ENCODE peak calls at places on chromosomes 1 and 21, in six cellular contexts. U is glutamatergic neuron; M is activated CD8-positive, alpha-beta T cell treated with anti-CD3 and anti-CD28 coated beads for 36 hours; S is fibroblast of the aortic adventitia; A is right atrium auricular region; G is uterus. J is an unnamed sample.

GRCh38 chr1:3727042-3727824 is 25.0 kb upstream of the CCDC27 start:
- DNase-seq in S (no peak), U (peak), M (peak), A (no peak), G (no peak), J (no peak)

GRCh38 chr1:39508857-39509305 is 17.4 kb downstream of the BMP8A start:
- DNase-seq in U (no peak), G (no peak), S (peak), M (peak), A (no peak), J (no peak)

GRCh38 chr1:241985787-241986186 is 13.1 kb downstream of the MAP1LC3C start:
- DNase-seq in S (peak), G (no peak), A (no peak), U (peak), M (peak), J (no peak)

GRCh38 chr1:184824716-184825323 is 70.2 kb upstream of the EDEM3 start:
- DNase-seq in U (no peak), S (no peak), A (no peak), G (no peak), M (no peak), J (no peak)

GRCh38 chr21:14306143-14306907 is 76.6 kb downstream of the HSPA13 start:
- DNase-seq in G (no peak), A (no peak), S (peak), U (no peak), M (no peak), J (no peak)

GRCh38 chr1:8510041-8510823 is 192.3 kb downstream of the SLC45A1 start:
- DNase-seq in M (peak), A (peak), U (no peak), G (peak), S (peak), J (no peak)

GRCh38 chr21:29610960-29611359 is 312.2 kb downstream of the BACH1 start:
- DNase-seq in G (no peak), S (peak), A (no peak), U (no peak), M (no peak), J (no peak)

GRCh38 chr1:230581446-230582079 is 60.7 kb upstream of the COG2 start:
- DNase-seq in M (no peak), A (no peak), G (no peak), U (peak), S (no peak), J (no peak)

GRCh38 chr1:23424171-23424959 is at the start of gene TCEA3:
- DNase-seq in S (no peak), U (no peak), M (peak), A (no peak), G (peak), J (no peak)

GRCh38 chr1:9308236-9308635 is 15.5 kb downstream of the SPSB1 start:
- DNase-seq in U (no peak), M (no peak), S (no peak), A (no peak), G (no peak), J (no peak)

GRCh38 chr21:32958288-32958992 is 67.3 kb upstream of the OLIG2 start:
- DNase-seq in S (no peak), U (no peak), M (no peak), G (no peak), A (no peak), J (no peak)

GRCh38 chr1:204591473-204592090 is 75.4 kb downstream of the MDM4 start:
- DNase-seq in A (no peak), M (no peak), U (no peak), S (peak), G (no peak), J (no peak)

GRCh38 chr21:43851593-43851992 is 13.4 kb upstream of the AGPAT3 start:
- DNase-seq in U (no peak), A (no peak), S (no peak), M (no peak), G (no peak), J (no peak)

GRCh38 chr1:211783897-211784296 is 46.7 kb downstream of the LPGAT1 start:
- DNase-seq in S (no peak), G (no peak), M (no peak), U (no peak), A (no peak), J (no peak)

GRCh38 chr1:221573727-221574126 is 168.2 kb downstream of the DUSP10 start:
- DNase-seq in G (no peak), S (no peak), U (no peak), A (no peak), M (no peak), J (no peak)

GRCh38 chr1:51728611-51729155 is 111.8 kb downstream of the OSBPL9 start:
- DNase-seq in G (no peak), S (no peak), A (no peak), U (no peak), M (no peak), J (no peak)

GRCh38 chr1:77015748-77016341 is 148.6 kb downstream of the ST6GALNAC5 start:
- DNase-seq in M (no peak), S (no peak), U (no peak), G (no peak), A (no peak), J (no peak)

GRCh38 chr1:34389974-34390373 is 213.3 kb downstream of the C1orf94 start:
- DNase-seq in S (no peak), M (no peak), G (no peak), U (no peak), A (no peak), J (no peak)

GRCh38 chr1:147849097-147849873 is 53.3 kb upstream of the GJA8 start:
- DNase-seq in U (no peak), G (no peak), A (no peak), M (no peak), S (peak), J (no peak)

GRCh38 chr1:109886827-109887226 is 23.8 kb upstream of the CSF1 start:
- DNase-seq in G (no peak), M (no peak), A (no peak), S (no peak), U (no peak), J (no peak)

GRCh38 chr1:26387447-26387846 is 14.9 kb upstream of the ZNF683 start:
- DNase-seq in S (peak), A (no peak), G (no peak), M (peak), U (no peak), J (no peak)

GRCh38 chr1:232422901-232423300 is 207.0 kb downstream of the SIPA1L2 start:
- DNase-seq in G (no peak), A (no peak), M (no peak), U (no peak), S (peak), J (no peak)

GRCh38 chr1:199495432-199495831 is 532.1 kb upstream of the NR5A2 start:
- DNase-seq in A (no peak), M (no peak), S (no peak), G (no peak), U (no peak), J (no peak)

GRCh38 chr1:94855307-94855700 is 35.1 kb downstream of the SLC44A3 start:
- DNase-seq in U (no peak), A (no peak), G (no peak), M (no peak), S (peak), J (no peak)

DNA sequence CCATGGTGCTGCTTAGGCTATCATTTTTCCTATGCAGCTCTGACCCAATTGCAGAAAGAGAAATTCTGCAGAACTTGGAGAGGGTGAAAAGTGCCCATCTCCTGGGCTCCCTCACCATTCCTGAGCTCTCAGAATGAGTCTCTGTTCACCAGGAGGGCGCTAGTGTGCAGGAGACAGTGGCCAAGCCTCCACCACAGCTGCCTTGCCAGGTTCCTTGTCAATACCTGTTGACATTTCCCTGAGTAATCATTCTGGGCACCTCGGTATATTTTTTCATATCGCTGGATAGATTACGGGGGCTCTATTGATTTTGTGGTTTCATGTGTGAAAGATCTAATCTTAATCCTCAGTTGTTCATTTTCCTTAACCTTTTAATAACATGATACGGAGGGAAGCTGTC is 13.0 kb upstream of the C8B start:
- DNase-seq in A (no peak), S (no peak), M (no peak), U (no peak), G (no peak), J (no peak)
- TF ChIP-seq CTCF in A (no peak), S (no peak), M (no peak), U (no peak), G (no peak), J (no peak)

DNA sequence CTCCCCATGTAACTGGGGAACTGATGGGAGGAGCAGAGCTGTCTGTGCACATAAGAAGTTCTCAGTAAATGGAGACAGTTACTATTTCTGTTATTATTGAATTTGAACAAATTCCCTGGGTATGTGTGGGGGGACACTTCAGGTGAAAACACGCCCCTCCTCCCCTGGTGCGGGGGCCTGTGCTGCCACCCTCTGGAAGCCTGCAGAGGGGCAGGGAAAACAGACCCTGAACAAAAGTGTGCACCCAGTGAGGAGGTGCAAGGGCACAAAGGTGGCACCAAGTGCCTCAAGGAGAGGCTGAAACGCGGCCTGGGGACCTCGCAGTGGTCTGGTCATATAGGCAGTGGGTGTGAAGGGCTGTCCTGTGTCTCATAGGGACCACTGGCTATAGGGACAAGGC is 18.2 kb upstream of the NADK start:
- DNase-seq in A (no peak), G (no peak), M (peak), S (no peak), U (no peak), J (no peak)
- TF ChIP-seq CTCF in A (peak), G (no peak), M (peak), S (peak), U (no peak), J (peak)

DNA sequence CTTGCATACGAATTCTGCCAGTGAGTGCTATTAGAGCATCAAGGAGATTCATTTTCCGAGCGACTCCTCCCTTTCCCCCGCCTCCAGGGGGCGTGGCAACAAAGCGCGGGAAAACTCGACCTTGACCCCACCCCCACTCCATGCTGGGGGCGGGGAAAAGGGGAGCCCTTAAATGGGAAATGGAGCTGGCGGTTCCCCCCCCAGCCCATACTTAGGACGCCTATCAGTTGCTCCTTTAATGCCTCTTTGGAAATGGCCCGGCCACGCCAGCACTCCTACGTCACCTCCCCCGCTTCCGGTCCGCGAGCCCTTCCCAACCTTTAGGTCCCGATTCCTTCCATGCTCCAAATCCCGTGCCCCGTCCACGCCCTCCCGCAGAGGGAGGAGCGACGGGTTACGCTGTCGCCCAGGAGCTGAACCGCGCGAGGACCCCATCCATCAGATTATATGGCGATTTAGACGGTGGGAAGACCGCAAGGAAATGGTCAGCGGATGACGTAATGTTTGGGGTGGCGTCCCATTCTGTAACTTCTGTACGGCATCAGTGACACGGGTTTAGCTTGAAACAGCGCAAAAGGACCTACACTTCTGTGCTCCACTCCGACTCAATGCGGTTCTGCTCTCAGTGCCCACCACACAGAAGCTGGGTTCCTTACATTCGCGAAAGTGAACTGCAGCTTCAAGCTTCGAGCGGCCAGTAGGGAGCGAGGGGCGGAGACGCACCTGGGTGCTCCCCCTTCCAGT is 702 bp upstream of the ZNF687 start:
- DNase-seq in G (peak), M (peak), S (peak), U (peak), A (peak), J (peak)
- TF ChIP-seq CTCF in G (peak), M (no peak), S (no peak), U (peak), A (peak), J (no peak)

DNA sequence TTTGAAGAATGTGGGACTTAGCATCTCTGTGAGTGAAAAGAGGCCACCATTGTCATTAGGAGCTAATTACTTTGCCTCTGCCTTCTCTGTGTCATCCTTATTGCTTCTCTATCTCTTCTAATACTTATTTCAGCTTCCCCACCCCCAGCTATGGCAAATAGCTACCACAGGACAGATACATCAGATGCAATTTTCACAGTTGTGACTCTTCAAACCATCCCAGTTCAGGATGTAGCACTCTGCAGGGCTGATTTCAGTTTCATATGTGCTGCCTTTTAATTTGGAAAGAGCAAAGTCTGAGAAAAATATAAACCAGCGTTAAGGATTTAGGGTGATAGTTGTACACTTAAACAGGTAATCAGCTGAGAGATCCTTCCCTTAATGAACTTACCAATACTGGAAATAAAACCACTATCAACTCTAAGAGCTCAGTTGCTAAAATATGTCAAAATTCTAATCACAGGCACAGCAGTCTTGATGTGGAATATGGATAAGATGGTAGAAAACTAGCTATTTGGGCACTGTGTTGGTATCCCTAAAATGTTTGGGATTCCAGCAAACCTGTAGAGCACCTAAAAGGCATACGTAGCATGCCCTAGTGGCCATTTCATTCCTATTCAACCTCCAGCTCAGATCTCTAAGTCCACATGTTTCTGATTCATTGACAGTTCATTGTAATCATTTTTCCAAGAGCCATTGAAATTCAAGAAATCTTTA is 148.4 kb downstream of the SYT2 start:
- DNase-seq in U (no peak), S (no peak), G (no peak), A (no peak), M (no peak), J (no peak)
- TF ChIP-seq CTCF in U (no peak), S (peak), G (peak), A (no peak), M (no peak), J (peak)

DNA sequence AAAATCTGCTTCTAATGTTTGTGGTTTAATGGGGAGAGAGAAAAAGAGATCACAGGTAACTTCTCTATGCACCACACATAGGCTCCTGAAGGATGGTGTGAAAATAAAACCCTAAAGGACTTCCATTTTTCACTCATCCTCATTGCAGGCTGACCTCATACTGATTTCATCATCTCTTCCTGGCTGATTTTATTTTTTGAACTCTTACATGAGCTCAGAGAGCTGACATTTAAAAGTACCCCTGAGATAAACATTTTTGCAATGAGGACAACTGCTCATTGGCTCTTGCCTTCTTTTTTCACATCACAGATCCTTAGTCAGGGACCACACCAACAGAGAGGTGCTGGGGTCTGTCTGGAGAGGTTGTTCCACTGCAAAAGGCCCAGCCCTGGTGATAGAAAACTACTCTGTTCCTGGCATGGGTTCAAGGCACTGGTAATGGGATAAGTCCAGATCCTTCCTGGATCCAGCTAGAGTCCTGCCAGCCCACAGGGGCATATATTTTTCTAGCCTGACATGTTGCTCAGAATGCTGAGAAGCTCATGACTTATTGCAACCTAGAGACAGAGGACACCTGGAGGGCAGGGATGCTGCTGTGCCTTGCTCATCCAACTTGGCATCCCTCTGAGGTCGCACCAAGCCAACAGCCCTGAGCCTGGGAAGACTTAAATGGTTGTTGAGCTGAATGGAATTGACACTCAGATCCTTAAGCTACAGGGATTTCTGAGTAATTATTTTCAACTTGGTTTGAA is 360.0 kb downstream of the HHAT start:
- DNase-seq in S (no peak), U (no peak), A (no peak), M (no peak), G (no peak), J (no peak)
- TF ChIP-seq CTCF in S (no peak), U (no peak), A (no peak), M (no peak), G (no peak), J (no peak)

GRCh38 chr1:165871311-165872067 is 44.1 kb downstream of the UCK2 start:
- DNase-seq in S (no peak), M (peak), A (no peak), U (peak), G (no peak), J (peak)
- TF ChIP-seq CTCF in S (no peak), M (peak), A (peak), U (peak), G (no peak), J (peak)

GRCh38 chr1:154713001-154713400 is 105.0 kb upstream of the ADAR start:
- DNase-seq in U (no peak), S (no peak), A (no peak), G (no peak), M (no peak), J (no peak)

GRCh38 chr1:154712166-154712838 is 104.3 kb upstream of the ADAR start:
- DNase-seq in U (no peak), A (no peak), M (no peak), S (no peak), G (no peak), J (no peak)

GRCh38 chr1:154707901-154708514 is 100.0 kb upstream of the ADAR start:
- DNase-seq in M (no peak), S (no peak), U (no peak), A (no peak), G (no peak), J (no peak)

GRCh38 chr1:154711416-154711815 is 103.4 kb upstream of the ADAR start:
- DNase-seq in S (no peak), U (no peak), A (no peak), G (no peak), M (no peak), J (no peak)

GRCh38 chr1:154710091-154710490 is 102.1 kb upstream of the ADAR start:
- DNase-seq in A (no peak), S (no peak), M (no peak), U (no peak), G (no peak), J (no peak)
- TF ChIP-seq CTCF in A (no peak), S (no peak), M (no peak), U (no peak), G (no peak), J (no peak)

GRCh38 chr1:102435483-102435882 is 438.8 kb upstream of the OLFM3 start:
- DNase-seq in M (no peak), G (no peak), S (no peak), A (no peak), U (no peak), J (no peak)

GRCh38 chr1:102431253-102431652 is 434.5 kb upstream of the OLFM3 start:
- DNase-seq in M (no peak), S (no peak), U (no peak), G (no peak), A (no peak), J (no peak)

DNA sequence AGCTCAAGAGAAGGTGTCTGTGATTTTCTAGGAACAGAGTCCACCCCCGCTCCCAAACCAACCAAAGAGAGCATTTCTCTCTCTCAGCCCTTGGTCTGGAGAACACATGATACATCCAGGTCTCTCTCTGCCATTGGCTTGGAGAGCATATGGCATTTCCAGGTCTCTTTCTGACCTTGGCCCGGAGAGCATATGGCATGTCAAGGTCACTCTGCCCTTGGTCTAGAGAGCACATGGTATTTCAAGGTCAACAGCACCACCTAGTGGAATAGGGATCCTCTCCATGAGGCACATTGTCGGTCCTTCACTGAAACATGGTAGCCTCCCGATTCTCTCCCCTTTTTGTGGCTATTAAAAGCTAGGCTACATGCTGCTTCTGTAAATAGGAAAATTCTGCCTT is 437.7 kb upstream of the OLFM3 start:
- DNase-seq in G (no peak), A (no peak), U (no peak), S (no peak), M (peak), J (peak)
- TF ChIP-seq CTCF in G (no peak), A (no peak), U (peak), S (no peak), M (peak), J (peak)

GRCh38 chr1:19229828-19230325 is 19.8 kb upstream of the UBR4 start:
- DNase-seq in G (no peak), A (no peak), M (no peak), S (no peak), U (no peak), J (no peak)

GRCh38 chr1:19234224-19234623 is 17.1 kb downstream of the EMC1 start:
- DNase-seq in U (no peak), G (no peak), S (no peak), A (no peak), M (no peak), J (no peak)

GRCh38 chr1:19229229-19229628 is 19.2 kb upstream of the UBR4 start:
- DNase-seq in U (no peak), G (no peak), S (no peak), M (no peak), A (no peak), J (no peak)

DNA sequence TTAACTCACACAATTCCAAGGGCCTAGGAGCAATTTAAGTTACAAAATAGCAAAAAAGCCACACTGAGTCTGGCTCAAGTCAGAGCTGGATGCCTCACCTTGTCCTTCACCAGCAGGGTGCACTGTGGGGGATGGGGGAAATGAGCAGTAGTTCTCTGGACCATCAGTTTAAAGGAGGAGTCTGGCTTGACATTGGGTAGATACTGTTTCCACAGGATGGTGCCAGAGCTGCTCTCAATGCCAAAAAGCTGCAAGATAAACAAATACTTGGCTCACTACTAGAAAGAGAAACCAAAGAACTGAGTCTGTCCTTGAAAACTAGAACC is 18.8 kb downstream of the EMC1 start:
- DNase-seq in M (no peak), S (peak), G (no peak), U (no peak), A (no peak), J (no peak)
- TF ChIP-seq CTCF in M (no peak), S (peak), G (no peak), U (no peak), A (no peak), J (peak)

J was measured in GM12864.